ENCODE peak calls at places on chromosomes 2 and 18, in five cellular contexts. I is activated CD4-positive, alpha-beta T cell treated with anti-CD3 and anti-CD28 coated beads, Interleukin-2, amount 50 U/mL, for 4 hours; J is T-helper 2 cell; N is IMR-90; D is GF-D8. H is an unnamed sample.

GRCh38 chr2:111032721-111033532 is 87.8 kb upstream of the BCL2L11 start:
- DNase-seq in D (no peak), J (no peak), I (no peak), N (peak; percentile 1), H (no peak)

GRCh38 chr2:217656366-217656765 is 346.4 kb downstream of the TNS1 start:
- DNase-seq in N (peak; percentile 50), D (no peak), J (no peak), I (no peak), H (no peak)

GRCh38 chr2:165637396-165637795 is 156.7 kb downstream of the GALNT3 start:
- DNase-seq in D (no peak), I (no peak), N (no peak), J (no peak), H (no peak)

GRCh38 chr2:43075054-43075593 is 151.3 kb downstream of the ZFP36L2 start:
- DNase-seq in I (no peak), D (no peak), J (no peak), N (peak; percentile 99), H (no peak)

GRCh38 chr2:31270136-31270535 is 36.2 kb downstream of the EHD3 start:
- DNase-seq in D (no peak), N (peak; percentile 76), I (no peak), J (no peak), H (no peak)

GRCh38 chr18:53909668-53910067 is 314.8 kb downstream of the MBD2 start:
- DNase-seq in N (peak; percentile 1), D (no peak), I (no peak), J (no peak), H (no peak)

GRCh38 chr2:7899923-7900322 is 781.9 kb upstream of the ID2 start:
- DNase-seq in N (no peak), J (no peak), I (no peak), D (peak; percentile 80), H (no peak)

GRCh38 chr2:96564026-96564425 is 27.5 kb downstream of the ARID5A start:
- DNase-seq in D (no peak), J (no peak), N (no peak), I (no peak), H (no peak)

GRCh38 chr18:49976810-49977209 is 163.5 kb upstream of the ACAA2 start:
- DNase-seq in I (no peak), N (no peak), J (no peak), D (no peak), H (peak; percentile 43)

GRCh38 chr2:65215946-65216345 is 11.7 kb upstream of the ACTR2 start:
- DNase-seq in I (no peak), N (no peak), D (no peak), J (no peak), H (no peak)

GRCh38 chr18:69763002-69763401 is 184.7 kb downstream of the CD226 start:
- DNase-seq in D (no peak), N (no peak), I (no peak), J (no peak), H (no peak)

GRCh38 chr2:162073776-162074578 is at the start of gene DPP4:
- DNase-seq in J (peak; percentile 27), D (no peak), I (peak; percentile 46), N (peak; percentile 22), H (no peak)

GRCh38 chr2:212494413-212495020 is 44.1 kb downstream of the ERBB4 start:
- DNase-seq in J (no peak), N (no peak), I (no peak), D (no peak), H (peak; percentile 11)

GRCh38 chr2:26602575-26602974 is 38.6 kb downstream of the CIB4 start:
- DNase-seq in N (no peak), J (no peak), D (no peak), I (no peak), H (no peak)

GRCh38 chr2:200156140-200156858 is 150.2 kb upstream of the SPATS2L start:
- DNase-seq in J (no peak), N (peak; percentile 93), I (no peak), D (no peak), H (no peak)

GRCh38 chr18:3081558-3081957 is 68.6 kb upstream of the LPIN2 start:
- DNase-seq in I (no peak), N (no peak), D (no peak), J (no peak), H (no peak)

GRCh38 chr2:138267902-138268254 is 233.7 kb upstream of the SPOPL start:
- DNase-seq in J (no peak), D (no peak), N (no peak), I (no peak), H (no peak)

GRCh38 chr2:168050377-168050776 is 197.0 kb downstream of the STK39 start:
- DNase-seq in D (no peak), N (no peak), I (no peak), J (no peak), H (peak; percentile 57)

GRCh38 chr18:13823707-13824395 is at the start of gene MC5R:
- DNase-seq in J (peak; percentile 61), D (no peak), N (peak; percentile 25), I (peak; percentile 62), H (no peak)

GRCh38 chr2:142291964-142292363 is 161.1 kb upstream of the LRP1B start:
- DNase-seq in J (no peak), D (no peak), I (no peak), N (no peak), H (no peak)

GRCh38 chr18:75896865-75897264 is 469.4 kb upstream of the SMIM21 start:
- DNase-seq in I (no peak), J (no peak), N (no peak), D (no peak), H (peak; percentile 56)

GRCh38 chr2:221245045-221245444 is 327.1 kb downstream of the EPHA4 start:
- DNase-seq in I (no peak), D (no peak), N (no peak), J (no peak), H (no peak)

GRCh38 chr2:172919732-172920131 is 155.9 kb upstream of the MAP3K20 start:
- DNase-seq in I (no peak), N (no peak), D (no peak), J (no peak), H (no peak)

GRCh38 chr18:62939925-62940324 is 224.6 kb downstream of the PHLPP1 start:
- DNase-seq in N (no peak), I (no peak), J (no peak), D (no peak), H (no peak)

GRCh38 chr2:144456680-144457079 is 63.2 kb downstream of the ZEB2 start:
- DNase-seq in I (no peak), J (no peak), D (no peak), N (peak; percentile 97), H (no peak)

GRCh38 chr2:10900216-10901109 is 11.3 kb upstream of the KCNF1 start:
- DNase-seq in D (peak; percentile 7), J (no peak), I (no peak), N (peak; percentile 10), H (no peak)

GRCh38 chr2:241216211-241216761 is 27.8 kb downstream of the ANO7 start:
- DNase-seq in N (no peak), D (no peak), J (no peak), I (no peak), H (no peak)

GRCh38 chr2:74440378-74441110 is 1.2 kb downstream of the RTKN start:
- DNase-seq in I (no peak), J (peak; percentile 25), D (peak; percentile 62), N (peak; percentile 81), H (peak; percentile 47)

GRCh38 chr18:36856815-36857214 is 27.9 kb downstream of the KIAA1328 start:
- DNase-seq in N (no peak), I (no peak), D (no peak), J (no peak), H (no peak)

H was measured in NCI-H524 treated with DMSO at 0.1 percent for 48 hours.